ENCODE peak calls at places on chromosomes 1 and 21, in five cellular contexts. One of them, this sample, is unnamed.

GRCh38 chr1:244654284-244655038 is 1.5 kb downstream of the DESI2 start:
- DNase-seq in prostate gland: no peak
- DNase-seq in HL-60: no peak
- DNase-seq in HCT116: no peak
- DNase-seq in stomach: no peak
- DNase-seq in this sample: no peak

GRCh38 chr1:166628259-166628658 is 211.0 kb upstream of the POGK start:
- DNase-seq in HCT116: no peak
- DNase-seq in stomach: no peak
- DNase-seq in prostate gland: no peak
- DNase-seq in HL-60: no peak
- DNase-seq in this sample: no peak

GRCh38 chr1:61005572-61006386 is 76.6 kb upstream of the NFIA start:
- DNase-seq in prostate gland: no peak
- DNase-seq in stomach: no peak
- DNase-seq in HL-60: no peak
- DNase-seq in HCT116: no peak
- DNase-seq in this sample: peak; percentile 37

GRCh38 chr1:81781749-81782148 is 19.0 kb upstream of the ADGRL2 start:
- DNase-seq in stomach: no peak
- DNase-seq in prostate gland: no peak
- DNase-seq in HL-60: no peak
- DNase-seq in HCT116: no peak
- DNase-seq in this sample: no peak

GRCh38 chr1:203271018-203271743 is 34.1 kb upstream of the BTG2 start:
- DNase-seq in stomach: peak; percentile 78
- DNase-seq in HL-60: peak; percentile 88
- DNase-seq in prostate gland: peak; percentile 83
- DNase-seq in HCT116: peak; percentile 54
- DNase-seq in this sample: peak; percentile 78

GRCh38 chr1:243982451-243983018 is 68.5 kb upstream of the ZBTB18 start:
- DNase-seq in stomach: no peak
- DNase-seq in HCT116: no peak
- DNase-seq in prostate gland: no peak
- DNase-seq in HL-60: no peak
- DNase-seq in this sample: no peak

GRCh38 chr1:236163460-236164153 is 21.3 kb downstream of the GPR137B start:
- DNase-seq in HCT116: no peak
- DNase-seq in HL-60: no peak
- DNase-seq in stomach: no peak
- DNase-seq in prostate gland: no peak
- DNase-seq in this sample: no peak

GRCh38 chr1:216900116-216900620 is 176.9 kb upstream of the ESRRG start:
- DNase-seq in HCT116: no peak
- DNase-seq in stomach: no peak
- DNase-seq in HL-60: no peak
- DNase-seq in prostate gland: no peak
- DNase-seq in this sample: no peak

GRCh38 chr1:116573388-116574100 is 2.7 kb upstream of the CD58 start:
- DNase-seq in HL-60: no peak
- DNase-seq in HCT116: no peak
- DNase-seq in prostate gland: no peak
- DNase-seq in stomach: no peak
- DNase-seq in this sample: no peak

DNA sequence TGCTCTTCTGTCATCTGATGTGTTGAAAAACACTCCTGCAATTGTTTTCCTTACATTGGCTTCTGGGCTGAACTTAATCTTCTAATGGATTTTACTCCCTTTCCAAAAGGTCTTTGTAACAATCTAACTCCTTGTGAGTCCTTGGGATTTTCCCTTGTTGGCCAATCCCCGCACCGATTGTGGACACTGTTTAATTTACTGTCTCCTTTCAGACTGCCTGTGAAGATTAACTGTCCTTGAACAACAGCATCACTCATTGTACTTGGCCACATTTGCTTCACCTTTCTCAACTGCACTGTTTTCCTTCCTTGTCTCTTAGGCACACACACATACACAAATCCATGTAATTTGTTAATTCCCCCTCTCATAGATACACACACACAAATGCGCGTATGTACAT is 120.4 kb downstream of the SPATA46 start:
- DNase-seq in prostate gland: no peak
- DNase-seq in stomach: no peak
- DNase-seq in HL-60: no peak
- DNase-seq in HCT116: no peak
- DNase-seq in this sample: peak; percentile 29
- H3K27ac ChIP-seq in prostate gland: no peak overlapping the region
- H3K27ac ChIP-seq in stomach: no peak overlapping the region
- H3K27ac ChIP-seq in HL-60: peak overlapping the region; percentile 79
- H3K27ac ChIP-seq in HCT116: no peak overlapping the region
- H3K27ac ChIP-seq in this sample: peak overlapping the region; percentile 41

GRCh38 chr1:153752072-153752471 is 23.1 kb upstream of the SLC27A3 start:
- DNase-seq in HL-60: no peak
- DNase-seq in HCT116: no peak
- DNase-seq in prostate gland: no peak
- DNase-seq in stomach: no peak
- DNase-seq in this sample: no peak
- TF ChIP-seq POLR2AphosphoS5 in HL-60: no peak
- TF ChIP-seq POLR2AphosphoS5 in HCT116: no peak
- TF ChIP-seq POLR2AphosphoS5 in prostate gland: no peak
- TF ChIP-seq POLR2AphosphoS5 in stomach: no peak
- TF ChIP-seq POLR2AphosphoS5 in this sample: no peak

GRCh38 chr1:28910379-28911125 is 3.8 kb upstream of the EPB41 start:
- DNase-seq in stomach: peak; percentile 4
- DNase-seq in HCT116: no peak
- DNase-seq in prostate gland: no peak
- DNase-seq in HL-60: no peak
- DNase-seq in this sample: no peak

GRCh38 chr1:28915036-28915895 is 897 bp downstream of the EPB41 start:
- DNase-seq in prostate gland: peak; percentile 30
- DNase-seq in HCT116: no peak
- DNase-seq in HL-60: peak; percentile 37
- DNase-seq in stomach: peak; percentile 37
- DNase-seq in this sample: no peak

GRCh38 chr1:28917757-28918118 is 3.4 kb downstream of the EPB41 start:
- DNase-seq in HL-60: no peak
- DNase-seq in HCT116: no peak
- DNase-seq in prostate gland: no peak
- DNase-seq in stomach: no peak
- DNase-seq in this sample: no peak

GRCh38 chr1:28913786-28914227 is 562 bp upstream of the EPB41 start:
- DNase-seq in stomach: no peak
- DNase-seq in HCT116: no peak
- DNase-seq in HL-60: no peak
- DNase-seq in prostate gland: no peak
- DNase-seq in this sample: no peak

GRCh38 chr1:28914228-28915035 is at the start of gene EPB41:
- DNase-seq in prostate gland: peak; percentile 94
- DNase-seq in HL-60: peak; percentile 95
- DNase-seq in stomach: peak; percentile 92
- DNase-seq in HCT116: peak; percentile 79
- DNase-seq in this sample: peak; percentile 82
- H3K27ac ChIP-seq in prostate gland: peak within 1 kb of the TSS; percentile 75
- H3K27ac ChIP-seq in HL-60: peak within 1 kb of the TSS; percentile 13
- H3K27ac ChIP-seq in stomach: peak within 1 kb of the TSS; percentile 74
- H3K27ac ChIP-seq in HCT116: peak within 1 kb of the TSS; percentile 38
- H3K27ac ChIP-seq in this sample: peak within 1 kb of the TSS; percentile 69

GRCh38 chr21:26842976-26843911 is 2.0 kb downstream of the ADAMTS1 start:
- DNase-seq in stomach: peak; percentile 87
- DNase-seq in prostate gland: peak; percentile 85
- DNase-seq in HL-60: no peak
- DNase-seq in HCT116: no peak
- DNase-seq in this sample: peak; percentile 80

GRCh38 chr21:26840206-26840605 is 5.0 kb downstream of the ADAMTS1 start:
- DNase-seq in HCT116: no peak
- DNase-seq in prostate gland: no peak
- DNase-seq in stomach: no peak
- DNase-seq in HL-60: no peak
- DNase-seq in this sample: no peak

GRCh38 chr21:26843912-26844257 is 1.3 kb downstream of the ADAMTS1 start:
- DNase-seq in HL-60: no peak
- DNase-seq in HCT116: no peak
- DNase-seq in prostate gland: no peak
- DNase-seq in stomach: no peak
- DNase-seq in this sample: no peak

GRCh38 chr21:26842300-26842699 is 2.9 kb downstream of the ADAMTS1 start:
- DNase-seq in HL-60: no peak
- DNase-seq in prostate gland: no peak
- DNase-seq in stomach: no peak
- DNase-seq in HCT116: no peak
- DNase-seq in this sample: no peak

GRCh38 chr21:26840912-26841311 is 4.3 kb downstream of the ADAMTS1 start:
- DNase-seq in prostate gland: no peak
- DNase-seq in HCT116: no peak
- DNase-seq in stomach: no peak
- DNase-seq in HL-60: no peak
- DNase-seq in this sample: peak; percentile 65
- TF ChIP-seq POLR2AphosphoS5 in prostate gland: no peak
- TF ChIP-seq POLR2AphosphoS5 in HCT116: no peak
- TF ChIP-seq POLR2AphosphoS5 in stomach: peak; percentile 58
- TF ChIP-seq POLR2AphosphoS5 in HL-60: no peak
- TF ChIP-seq POLR2AphosphoS5 in this sample: no peak

GRCh38 chr1:111648826-111649225 is 29.2 kb downstream of the RAP1A start:
- DNase-seq in HL-60: peak; percentile 21
- DNase-seq in HCT116: no peak
- DNase-seq in prostate gland: no peak
- DNase-seq in stomach: no peak
- DNase-seq in this sample: no peak
- H3K27ac ChIP-seq in HL-60: no peak overlapping the region
- H3K27ac ChIP-seq in HCT116: no peak overlapping the region
- H3K27ac ChIP-seq in prostate gland: no peak overlapping the region
- H3K27ac ChIP-seq in stomach: no peak overlapping the region
- H3K27ac ChIP-seq in this sample: no peak overlapping the region

DNA sequence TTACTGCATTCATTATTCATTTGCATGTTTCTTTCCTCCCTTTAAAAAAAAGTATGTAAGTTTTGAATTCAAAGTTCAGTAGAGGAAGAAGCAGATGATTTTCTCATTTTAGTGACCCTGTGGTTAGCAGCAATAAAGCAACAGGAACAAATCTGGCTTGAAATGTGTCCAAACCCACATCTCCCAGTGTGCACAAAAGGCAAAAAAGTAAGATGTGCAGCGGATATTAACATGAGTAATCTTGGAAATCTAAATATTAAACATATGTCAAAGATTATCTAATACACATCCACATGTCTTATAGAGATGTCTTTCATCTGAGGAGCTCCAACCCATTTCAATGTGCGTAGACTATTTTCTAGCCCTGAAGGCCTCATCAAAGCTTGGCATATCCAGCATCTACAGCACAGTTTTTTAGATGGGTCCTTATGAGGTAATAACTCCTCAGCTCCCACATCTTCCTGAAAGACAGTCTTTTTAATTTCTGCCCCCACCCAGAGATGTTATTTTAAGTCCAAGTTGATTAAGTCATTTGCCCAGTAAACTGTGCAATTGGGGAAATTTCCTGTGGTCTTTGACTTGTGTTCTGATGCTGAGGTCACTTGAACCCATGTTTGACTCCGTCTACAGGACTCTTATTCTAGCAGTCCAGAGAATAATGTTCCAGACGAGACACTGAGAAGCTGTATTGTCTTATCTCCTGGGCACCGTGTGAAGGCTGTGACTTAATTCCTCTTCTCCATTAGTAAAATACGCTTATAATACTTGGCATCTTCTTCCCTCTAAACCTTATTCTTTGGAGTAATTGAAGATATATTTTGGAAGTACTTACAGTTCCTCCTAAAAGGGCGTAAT is 73.7 kb downstream of the LMO4 start:
- DNase-seq in stomach: no peak
- DNase-seq in prostate gland: no peak
- DNase-seq in HL-60: no peak
- DNase-seq in HCT116: no peak
- DNase-seq in this sample: no peak
- TF ChIP-seq POLR2AphosphoS5 in stomach: no peak
- TF ChIP-seq POLR2AphosphoS5 in prostate gland: no peak
- TF ChIP-seq POLR2AphosphoS5 in HL-60: no peak
- TF ChIP-seq POLR2AphosphoS5 in HCT116: no peak
- TF ChIP-seq POLR2AphosphoS5 in this sample: no peak

GRCh38 chr1:46818591-46818990 is 19.7 kb downstream of the CYP4B1 start:
- DNase-seq in HL-60: no peak
- DNase-seq in prostate gland: no peak
- DNase-seq in stomach: no peak
- DNase-seq in HCT116: no peak
- DNase-seq in this sample: no peak
- H3K27ac ChIP-seq in HL-60: no peak overlapping the region
- H3K27ac ChIP-seq in prostate gland: no peak overlapping the region
- H3K27ac ChIP-seq in stomach: no peak overlapping the region
- H3K27ac ChIP-seq in HCT116: no peak overlapping the region
- H3K27ac ChIP-seq in this sample: no peak overlapping the region

DNA sequence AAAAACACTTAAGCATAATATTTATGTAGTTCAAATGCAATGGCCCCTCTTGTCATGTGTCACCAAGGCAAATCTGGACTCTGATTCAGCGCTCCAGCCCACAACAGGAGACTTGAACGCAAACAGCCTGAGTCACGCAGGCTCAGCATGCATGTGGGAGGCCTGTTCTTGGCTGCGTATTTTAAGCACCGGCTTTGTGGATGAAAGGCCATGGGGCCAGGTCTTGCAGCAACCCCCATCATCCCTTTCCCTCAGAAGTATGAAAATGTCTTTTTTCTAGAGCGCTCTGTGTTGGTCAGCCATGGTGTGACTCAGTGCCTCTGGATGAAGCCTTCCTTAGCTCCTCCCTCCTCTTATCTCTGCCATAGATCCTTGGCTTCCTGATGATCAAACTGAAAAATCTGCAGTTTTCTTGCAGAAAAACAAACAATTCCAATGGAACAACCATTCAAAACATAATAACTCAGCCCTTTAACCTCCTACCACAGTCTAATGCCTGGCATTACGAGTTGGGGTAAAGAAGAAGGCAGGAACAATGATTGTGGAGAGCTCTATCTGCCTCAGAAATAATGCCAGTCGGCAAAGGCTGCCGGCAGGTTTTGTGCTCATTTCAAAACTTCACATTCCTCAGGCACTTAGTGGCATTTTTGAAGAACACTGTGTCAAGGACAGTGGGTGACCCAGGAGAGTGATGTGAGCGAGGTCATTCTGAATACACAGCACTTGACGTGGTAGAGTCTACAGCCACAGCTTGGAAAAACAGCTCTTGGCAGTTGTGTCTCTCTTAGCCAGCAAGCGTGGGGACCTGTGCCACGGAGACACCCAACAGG is 167.5 kb downstream of the CLIC6 start:
- DNase-seq in HL-60: no peak
- DNase-seq in HCT116: peak; percentile 97
- DNase-seq in prostate gland: no peak
- DNase-seq in stomach: peak; percentile 71
- DNase-seq in this sample: no peak
- TF ChIP-seq POLR2AphosphoS5 in HL-60: peak; percentile 29
- TF ChIP-seq POLR2AphosphoS5 in HCT116: peak; percentile 48
- TF ChIP-seq POLR2AphosphoS5 in prostate gland: no peak
- TF ChIP-seq POLR2AphosphoS5 in stomach: peak; percentile 39
- TF ChIP-seq POLR2AphosphoS5 in this sample: no peak

GRCh38 chr1:177898377-177898648 is 71.5 kb downstream of the SEC16B start:
- DNase-seq in prostate gland: no peak
- DNase-seq in HL-60: no peak
- DNase-seq in stomach: no peak
- DNase-seq in HCT116: no peak
- DNase-seq in this sample: no peak
- H3K27ac ChIP-seq in prostate gland: no peak overlapping the region
- H3K27ac ChIP-seq in HL-60: no peak overlapping the region
- H3K27ac ChIP-seq in stomach: peak overlapping the region; percentile 45
- H3K27ac ChIP-seq in HCT116: no peak overlapping the region
- H3K27ac ChIP-seq in this sample: no peak overlapping the region

This sample was measured in breast epithelium.